ENCODE peak calls at places on chromosomes 16 and 17, in five cellular contexts. One of them, this sample, is unnamed.

GRCh38 chr16:89282523-89282922 is 65.0 kb downstream of the ZNF778 start:
- DNase-seq in brain microvascular endothelial cell: no peak
- DNase-seq in astrocyte of the cerebellum: no peak
- DNase-seq in germinal center: no peak
- DNase-seq in stimulated activated CD4-positive, alpha-beta T cell treated with anti-CD3 and anti-CD28 coated beads, Interleukin-2, amount 100 ng/mL, for 24 hours: no peak
- DNase-seq in this sample: no peak

GRCh38 chr16:1923299-1924034 is 5.3 kb upstream of the HS3ST6 start:
- DNase-seq in germinal center: no peak
- DNase-seq in brain microvascular endothelial cell: no peak
- DNase-seq in astrocyte of the cerebellum: no peak
- DNase-seq in stimulated activated CD4-positive, alpha-beta T cell treated with anti-CD3 and anti-CD28 coated beads, Interleukin-2, amount 100 ng/mL, for 24 hours: no peak
- DNase-seq in this sample: no peak

GRCh38 chr17:15143524-15143923 is 121.6 kb downstream of the PMP22 start:
- DNase-seq in stimulated activated CD4-positive, alpha-beta T cell treated with anti-CD3 and anti-CD28 coated beads, Interleukin-2, amount 100 ng/mL, for 24 hours: no peak
- DNase-seq in astrocyte of the cerebellum: no peak
- DNase-seq in germinal center: no peak
- DNase-seq in brain microvascular endothelial cell: no peak
- DNase-seq in this sample: no peak

GRCh38 chr16:82655315-82655714 is 28.5 kb downstream of the CDH13 start:
- DNase-seq in stimulated activated CD4-positive, alpha-beta T cell treated with anti-CD3 and anti-CD28 coated beads, Interleukin-2, amount 100 ng/mL, for 24 hours: peak
- DNase-seq in germinal center: no peak
- DNase-seq in astrocyte of the cerebellum: peak
- DNase-seq in brain microvascular endothelial cell: peak
- DNase-seq in this sample: no peak

GRCh38 chr17:36198831-36199465 is 2.4 kb upstream of the CCL3L1 start:
- DNase-seq in stimulated activated CD4-positive, alpha-beta T cell treated with anti-CD3 and anti-CD28 coated beads, Interleukin-2, amount 100 ng/mL, for 24 hours: no peak
- DNase-seq in brain microvascular endothelial cell: no peak
- DNase-seq in germinal center: no peak
- DNase-seq in astrocyte of the cerebellum: no peak
- DNase-seq in this sample: peak

GRCh38 chr17:62562656-62563055 is 64.8 kb upstream of the MRC2 start:
- DNase-seq in brain microvascular endothelial cell: peak
- DNase-seq in germinal center: no peak
- DNase-seq in astrocyte of the cerebellum: peak
- DNase-seq in stimulated activated CD4-positive, alpha-beta T cell treated with anti-CD3 and anti-CD28 coated beads, Interleukin-2, amount 100 ng/mL, for 24 hours: no peak
- DNase-seq in this sample: no peak

GRCh38 chr17:69913241-69914015 is 161.6 kb upstream of the KCNJ16 start:
- DNase-seq in germinal center: no peak
- DNase-seq in stimulated activated CD4-positive, alpha-beta T cell treated with anti-CD3 and anti-CD28 coated beads, Interleukin-2, amount 100 ng/mL, for 24 hours: no peak
- DNase-seq in brain microvascular endothelial cell: no peak
- DNase-seq in astrocyte of the cerebellum: no peak
- DNase-seq in this sample: no peak

GRCh38 chr16:69089091-69089912 is 16.2 kb upstream of the HAS3 start:
- DNase-seq in stimulated activated CD4-positive, alpha-beta T cell treated with anti-CD3 and anti-CD28 coated beads, Interleukin-2, amount 100 ng/mL, for 24 hours: no peak
- DNase-seq in germinal center: no peak
- DNase-seq in brain microvascular endothelial cell: peak
- DNase-seq in astrocyte of the cerebellum: no peak
- DNase-seq in this sample: no peak

GRCh38 chr17:76000016-76000754 is 470 bp upstream of the CDK3 start:
- DNase-seq in brain microvascular endothelial cell: peak
- DNase-seq in astrocyte of the cerebellum: no peak
- DNase-seq in stimulated activated CD4-positive, alpha-beta T cell treated with anti-CD3 and anti-CD28 coated beads, Interleukin-2, amount 100 ng/mL, for 24 hours: peak
- DNase-seq in germinal center: peak
- DNase-seq in this sample: peak

GRCh38 chr16:50371936-50372595 is 3.3 kb upstream of the BRD7 start:
- DNase-seq in stimulated activated CD4-positive, alpha-beta T cell treated with anti-CD3 and anti-CD28 coated beads, Interleukin-2, amount 100 ng/mL, for 24 hours: no peak
- DNase-seq in germinal center: no peak
- DNase-seq in astrocyte of the cerebellum: no peak
- DNase-seq in brain microvascular endothelial cell: no peak
- DNase-seq in this sample: no peak

GRCh38 chr17:60163108-60163784 is 13.5 kb downstream of the CA4 start:
- DNase-seq in stimulated activated CD4-positive, alpha-beta T cell treated with anti-CD3 and anti-CD28 coated beads, Interleukin-2, amount 100 ng/mL, for 24 hours: no peak
- DNase-seq in brain microvascular endothelial cell: no peak
- DNase-seq in germinal center: no peak
- DNase-seq in astrocyte of the cerebellum: no peak
- DNase-seq in this sample: no peak

GRCh38 chr16:51759999-51760398 is 608.9 kb upstream of the SALL1 start:
- DNase-seq in astrocyte of the cerebellum: no peak
- DNase-seq in germinal center: no peak
- DNase-seq in brain microvascular endothelial cell: no peak
- DNase-seq in stimulated activated CD4-positive, alpha-beta T cell treated with anti-CD3 and anti-CD28 coated beads, Interleukin-2, amount 100 ng/mL, for 24 hours: no peak
- DNase-seq in this sample: no peak

GRCh38 chr16:4744758-4745569 is 10.6 kb downstream of the DNAAF8 start:
- DNase-seq in brain microvascular endothelial cell: no peak
- DNase-seq in astrocyte of the cerebellum: no peak
- DNase-seq in stimulated activated CD4-positive, alpha-beta T cell treated with anti-CD3 and anti-CD28 coated beads, Interleukin-2, amount 100 ng/mL, for 24 hours: no peak
- DNase-seq in germinal center: no peak
- DNase-seq in this sample: no peak

GRCh38 chr16:17801024-17801423 is 330.3 kb upstream of the XYLT1 start:
- DNase-seq in stimulated activated CD4-positive, alpha-beta T cell treated with anti-CD3 and anti-CD28 coated beads, Interleukin-2, amount 100 ng/mL, for 24 hours: no peak
- DNase-seq in brain microvascular endothelial cell: no peak
- DNase-seq in astrocyte of the cerebellum: no peak
- DNase-seq in germinal center: no peak
- DNase-seq in this sample: no peak

GRCh38 chr16:57952909-57953308 is 18.0 kb downstream of the CNGB1 start:
- DNase-seq in astrocyte of the cerebellum: no peak
- DNase-seq in stimulated activated CD4-positive, alpha-beta T cell treated with anti-CD3 and anti-CD28 coated beads, Interleukin-2, amount 100 ng/mL, for 24 hours: no peak
- DNase-seq in brain microvascular endothelial cell: no peak
- DNase-seq in germinal center: no peak
- DNase-seq in this sample: no peak

GRCh38 chr16:85396879-85397871 is 215.9 kb upstream of the GSE1 start:
- DNase-seq in stimulated activated CD4-positive, alpha-beta T cell treated with anti-CD3 and anti-CD28 coated beads, Interleukin-2, amount 100 ng/mL, for 24 hours: no peak
- DNase-seq in brain microvascular endothelial cell: no peak
- DNase-seq in astrocyte of the cerebellum: no peak
- DNase-seq in germinal center: peak
- DNase-seq in this sample: no peak

GRCh38 chr17:55726440-55726839 is 3.8 kb upstream of the TMEM100 start:
- DNase-seq in germinal center: no peak
- DNase-seq in astrocyte of the cerebellum: peak
- DNase-seq in stimulated activated CD4-positive, alpha-beta T cell treated with anti-CD3 and anti-CD28 coated beads, Interleukin-2, amount 100 ng/mL, for 24 hours: no peak
- DNase-seq in brain microvascular endothelial cell: peak
- DNase-seq in this sample: no peak

GRCh38 chr17:7213895-7214299 is 5.7 kb downstream of the DLG4 start:
- DNase-seq in astrocyte of the cerebellum: peak
- DNase-seq in germinal center: no peak
- DNase-seq in stimulated activated CD4-positive, alpha-beta T cell treated with anti-CD3 and anti-CD28 coated beads, Interleukin-2, amount 100 ng/mL, for 24 hours: no peak
- DNase-seq in brain microvascular endothelial cell: peak
- DNase-seq in this sample: peak

GRCh38 chr17:58666858-58667267 is 25.0 kb downstream of the TEX14 start:
- DNase-seq in astrocyte of the cerebellum: no peak
- DNase-seq in stimulated activated CD4-positive, alpha-beta T cell treated with anti-CD3 and anti-CD28 coated beads, Interleukin-2, amount 100 ng/mL, for 24 hours: peak
- DNase-seq in germinal center: peak
- DNase-seq in brain microvascular endothelial cell: no peak
- DNase-seq in this sample: no peak

GRCh38 chr16:962366-962765 is 8.4 kb downstream of the LMF1 start:
- DNase-seq in astrocyte of the cerebellum: no peak
- DNase-seq in germinal center: no peak
- DNase-seq in brain microvascular endothelial cell: no peak
- DNase-seq in stimulated activated CD4-positive, alpha-beta T cell treated with anti-CD3 and anti-CD28 coated beads, Interleukin-2, amount 100 ng/mL, for 24 hours: no peak
- DNase-seq in this sample: no peak

GRCh38 chr16:49542391-49542891 is 168.8 kb downstream of the C16orf78 start:
- DNase-seq in germinal center: no peak
- DNase-seq in stimulated activated CD4-positive, alpha-beta T cell treated with anti-CD3 and anti-CD28 coated beads, Interleukin-2, amount 100 ng/mL, for 24 hours: no peak
- DNase-seq in brain microvascular endothelial cell: no peak
- DNase-seq in astrocyte of the cerebellum: no peak
- DNase-seq in this sample: no peak

GRCh38 chr16:7405166-7405565 is 72.5 kb downstream of the RBFOX1 start:
- DNase-seq in astrocyte of the cerebellum: no peak
- DNase-seq in brain microvascular endothelial cell: no peak
- DNase-seq in stimulated activated CD4-positive, alpha-beta T cell treated with anti-CD3 and anti-CD28 coated beads, Interleukin-2, amount 100 ng/mL, for 24 hours: no peak
- DNase-seq in germinal center: no peak
- DNase-seq in this sample: no peak

GRCh38 chr17:37358098-37358829 is 17.5 kb upstream of the C17orf78 start:
- DNase-seq in germinal center: peak
- DNase-seq in brain microvascular endothelial cell: peak
- DNase-seq in astrocyte of the cerebellum: no peak
- DNase-seq in stimulated activated CD4-positive, alpha-beta T cell treated with anti-CD3 and anti-CD28 coated beads, Interleukin-2, amount 100 ng/mL, for 24 hours: peak
- DNase-seq in this sample: peak

GRCh38 chr16:442976-443375 is 17.5 kb downstream of the RAB11FIP3 start:
- DNase-seq in stimulated activated CD4-positive, alpha-beta T cell treated with anti-CD3 and anti-CD28 coated beads, Interleukin-2, amount 100 ng/mL, for 24 hours: no peak
- DNase-seq in astrocyte of the cerebellum: no peak
- DNase-seq in brain microvascular endothelial cell: no peak
- DNase-seq in germinal center: no peak
- DNase-seq in this sample: no peak

GRCh38 chr17:38761612-38762011 is 9.1 kb downstream of the PSMB3 start:
- DNase-seq in germinal center: no peak
- DNase-seq in stimulated activated CD4-positive, alpha-beta T cell treated with anti-CD3 and anti-CD28 coated beads, Interleukin-2, amount 100 ng/mL, for 24 hours: peak
- DNase-seq in astrocyte of the cerebellum: no peak
- DNase-seq in brain microvascular endothelial cell: peak
- DNase-seq in this sample: no peak

GRCh38 chr16:11619327-11619851 is 32.7 kb upstream of the LITAF start:
- DNase-seq in germinal center: peak
- DNase-seq in brain microvascular endothelial cell: no peak
- DNase-seq in stimulated activated CD4-positive, alpha-beta T cell treated with anti-CD3 and anti-CD28 coated beads, Interleukin-2, amount 100 ng/mL, for 24 hours: no peak
- DNase-seq in astrocyte of the cerebellum: no peak
- DNase-seq in this sample: peak

GRCh38 chr17:31224366-31224765 is 72.7 kb downstream of the OMG start:
- DNase-seq in stimulated activated CD4-positive, alpha-beta T cell treated with anti-CD3 and anti-CD28 coated beads, Interleukin-2, amount 100 ng/mL, for 24 hours: no peak
- DNase-seq in germinal center: no peak
- DNase-seq in astrocyte of the cerebellum: no peak
- DNase-seq in brain microvascular endothelial cell: no peak
- DNase-seq in this sample: no peak

GRCh38 chr17:63419949-63420867 is 25.9 kb downstream of the CYB561 start:
- DNase-seq in stimulated activated CD4-positive, alpha-beta T cell treated with anti-CD3 and anti-CD28 coated beads, Interleukin-2, amount 100 ng/mL, for 24 hours: peak
- DNase-seq in astrocyte of the cerebellum: no peak
- DNase-seq in brain microvascular endothelial cell: no peak
- DNase-seq in germinal center: no peak
- DNase-seq in this sample: no peak

GRCh38 chr16:30659507-30660423 is 1.5 kb downstream of the FBRS start:
- DNase-seq in astrocyte of the cerebellum: no peak
- DNase-seq in stimulated activated CD4-positive, alpha-beta T cell treated with anti-CD3 and anti-CD28 coated beads, Interleukin-2, amount 100 ng/mL, for 24 hours: peak
- DNase-seq in brain microvascular endothelial cell: no peak
- DNase-seq in germinal center: no peak
- DNase-seq in this sample: peak

GRCh38 chr17:47776330-47777197 is 43.5 kb downstream of the TBX21 start:
- DNase-seq in astrocyte of the cerebellum: no peak
- DNase-seq in brain microvascular endothelial cell: peak
- DNase-seq in germinal center: peak
- DNase-seq in stimulated activated CD4-positive, alpha-beta T cell treated with anti-CD3 and anti-CD28 coated beads, Interleukin-2, amount 100 ng/mL, for 24 hours: peak
- DNase-seq in this sample: peak

GRCh38 chr16:83206426-83206825 is 579.7 kb downstream of the CDH13 start:
- DNase-seq in astrocyte of the cerebellum: peak
- DNase-seq in brain microvascular endothelial cell: peak
- DNase-seq in stimulated activated CD4-positive, alpha-beta T cell treated with anti-CD3 and anti-CD28 coated beads, Interleukin-2, amount 100 ng/mL, for 24 hours: no peak
- DNase-seq in germinal center: no peak
- DNase-seq in this sample: no peak

GRCh38 chr16:31696968-31697743 is 169.5 kb downstream of the AHSP start:
- DNase-seq in brain microvascular endothelial cell: peak
- DNase-seq in germinal center: no peak
- DNase-seq in stimulated activated CD4-positive, alpha-beta T cell treated with anti-CD3 and anti-CD28 coated beads, Interleukin-2, amount 100 ng/mL, for 24 hours: no peak
- DNase-seq in astrocyte of the cerebellum: no peak
- DNase-seq in this sample: peak

GRCh38 chr16:21190599-21190998 is 20.8 kb downstream of the ZP2 start:
- DNase-seq in stimulated activated CD4-positive, alpha-beta T cell treated with anti-CD3 and anti-CD28 coated beads, Interleukin-2, amount 100 ng/mL, for 24 hours: no peak
- DNase-seq in astrocyte of the cerebellum: no peak
- DNase-seq in germinal center: no peak
- DNase-seq in brain microvascular endothelial cell: no peak
- DNase-seq in this sample: no peak

GRCh38 chr16:19245326-19245925 is 40.1 kb upstream of the CLEC19A start:
- DNase-seq in stimulated activated CD4-positive, alpha-beta T cell treated with anti-CD3 and anti-CD28 coated beads, Interleukin-2, amount 100 ng/mL, for 24 hours: no peak
- DNase-seq in germinal center: no peak
- DNase-seq in brain microvascular endothelial cell: no peak
- DNase-seq in astrocyte of the cerebellum: no peak
- DNase-seq in this sample: no peak

GRCh38 chr16:82456683-82457082 is 170.1 kb upstream of the CDH13 start:
- DNase-seq in astrocyte of the cerebellum: peak
- DNase-seq in stimulated activated CD4-positive, alpha-beta T cell treated with anti-CD3 and anti-CD28 coated beads, Interleukin-2, amount 100 ng/mL, for 24 hours: peak
- DNase-seq in germinal center: peak
- DNase-seq in brain microvascular endothelial cell: peak
- DNase-seq in this sample: peak

GRCh38 chr16:79601092-79601977 is 798 bp upstream of the MAF start:
- DNase-seq in astrocyte of the cerebellum: no peak
- DNase-seq in stimulated activated CD4-positive, alpha-beta T cell treated with anti-CD3 and anti-CD28 coated beads, Interleukin-2, amount 100 ng/mL, for 24 hours: peak
- DNase-seq in brain microvascular endothelial cell: peak
- DNase-seq in germinal center: peak
- DNase-seq in this sample: peak

GRCh38 chr17:11986939-11987329 is 10.3 kb downstream of the ZNF18 start:
- DNase-seq in stimulated activated CD4-positive, alpha-beta T cell treated with anti-CD3 and anti-CD28 coated beads, Interleukin-2, amount 100 ng/mL, for 24 hours: no peak
- DNase-seq in brain microvascular endothelial cell: peak
- DNase-seq in germinal center: no peak
- DNase-seq in astrocyte of the cerebellum: peak
- DNase-seq in this sample: no peak

GRCh38 chr16:57590654-57591085 is 37.8 kb upstream of the ADGRG1 start:
- DNase-seq in brain microvascular endothelial cell: peak
- DNase-seq in stimulated activated CD4-positive, alpha-beta T cell treated with anti-CD3 and anti-CD28 coated beads, Interleukin-2, amount 100 ng/mL, for 24 hours: no peak
- DNase-seq in astrocyte of the cerebellum: no peak
- DNase-seq in germinal center: no peak
- DNase-seq in this sample: no peak